ENCODE peak calls at places on chromosomes 4 and X, in seven cellular contexts. R is heart right ventricle, H is dorsolateral prefrontal cortex, V is lower leg skin, M is BJ, D is nephron progenitor cell, Q is B cell. P is an unnamed sample.

GRCh38 chrX:109873983-109874382 is 128.9 kb upstream of the TMEM164 start:
- DNase-seq in R (no peak), H (no peak), V (no peak), M (no peak), D (no peak), Q (no peak), P (no peak)

GRCh38 chrX:15114865-15115566 is 154.9 kb downstream of the ASB9 start:
- DNase-seq in R (no peak), H (no peak), V (no peak), M (no peak), D (no peak), Q (no peak), P (peak)

GRCh38 chr4:119629142-119629471 is 503 bp upstream of the PDE5A start:
- DNase-seq in R (no peak), H (no peak), V (no peak), M (no peak), D (no peak), Q (no peak), P (no peak)

GRCh38 chr4:53688186-53688790 is 97.0 kb upstream of the LNX1 start:
- DNase-seq in R (no peak), H (no peak), V (no peak), M (peak), D (no peak), Q (no peak), P (no peak)

GRCh38 chrX:111169141-111169540 is 73.2 kb downstream of the PAK3 start:
- DNase-seq in R (no peak), H (no peak), V (no peak), M (no peak), D (no peak), Q (no peak), P (no peak)

GRCh38 chr4:147927377-147928137 is 195.7 kb downstream of the ARHGAP10 start:
- DNase-seq in R (peak), H (no peak), V (no peak), M (no peak), D (no peak), Q (no peak), P (no peak)

GRCh38 chrX:20680998-20681397 is 414.3 kb upstream of the RPS6KA3 start:
- DNase-seq in R (no peak), H (no peak), V (no peak), M (no peak), D (no peak), Q (no peak), P (no peak)

GRCh38 chrX:132622130-132622529 is 133.3 kb upstream of the MBNL3 start:
- DNase-seq in R (no peak), H (no peak), V (no peak), M (no peak), D (no peak), Q (no peak), P (no peak)

GRCh38 chr4:110480031-110480549 is 4.1 kb downstream of the ENPEP start:
- DNase-seq in R (no peak), H (no peak), V (no peak), M (peak), D (no peak), Q (no peak), P (no peak)

GRCh38 chrX:134246282-134246681 is 9.3 kb downstream of the CCDC160 start:
- DNase-seq in R (no peak), H (no peak), V (no peak), M (no peak), D (no peak), Q (no peak), P (no peak)

GRCh38 chr4:115824630-115825029 is 711.2 kb upstream of the NDST4 start:
- DNase-seq in R (no peak), H (no peak), V (no peak), M (no peak), D (no peak), Q (no peak), P (no peak)

GRCh38 chr4:150010525-150011126 is 67.6 kb upstream of the DCLK2 start:
- DNase-seq in R (no peak), H (peak), V (no peak), M (no peak), D (peak), Q (peak), P (no peak)
- TF ChIP-seq CTCF in R (peak), H (peak), V (no peak), M (peak), D (peak), Q (peak), P (peak)

DNA sequence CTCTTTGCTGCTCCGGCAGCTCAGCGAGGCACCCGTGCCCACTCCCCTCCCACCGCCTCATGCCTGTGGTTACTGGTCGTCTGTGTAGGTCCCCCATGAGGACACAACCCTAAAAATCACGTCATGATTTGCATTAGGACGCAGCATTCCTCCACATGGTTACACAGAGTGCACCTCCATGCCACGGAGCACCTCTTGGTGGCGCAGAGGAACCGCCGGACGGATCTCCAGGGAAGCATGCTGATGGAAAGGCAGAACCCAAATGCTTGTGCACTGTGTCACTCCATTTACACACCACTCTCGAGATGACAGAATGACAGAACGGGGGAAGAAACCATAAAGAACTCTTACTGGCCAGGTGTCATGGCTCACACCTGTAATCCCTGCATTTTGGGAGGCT is 22.4 kb downstream of the FAM53A start:
- DNase-seq in R (no peak), H (no peak), V (no peak), M (no peak), D (no peak), Q (no peak), P (no peak)
- TF ChIP-seq CTCF in R (no peak), H (no peak), V (no peak), M (no peak), D (no peak), Q (no peak), P (no peak)

GRCh38 chrX:44043496-44043895 is 70.3 kb upstream of the NDP start:
- DNase-seq in R (no peak), H (no peak), V (no peak), M (no peak), D (no peak), Q (no peak), P (no peak)

GRCh38 chrX:44042124-44042523 is 68.9 kb upstream of the NDP start:
- DNase-seq in R (no peak), H (no peak), V (no peak), M (no peak), D (no peak), Q (no peak), P (no peak)

GRCh38 chrX:44042731-44043130 is 69.5 kb upstream of the NDP start:
- DNase-seq in R (no peak), H (no peak), V (no peak), M (no peak), D (no peak), Q (no peak), P (no peak)

GRCh38 chrX:44036336-44036735 is 63.1 kb upstream of the NDP start:
- DNase-seq in R (no peak), H (no peak), V (no peak), M (no peak), D (no peak), Q (no peak), P (no peak)

GRCh38 chrX:44039556-44039955 is 66.4 kb upstream of the NDP start:
- DNase-seq in R (no peak), H (no peak), V (no peak), M (no peak), D (no peak), Q (no peak), P (no peak)
- TF ChIP-seq CTCF in R (no peak), H (no peak), V (no peak), M (no peak), D (no peak), Q (no peak), P (no peak)

DNA sequence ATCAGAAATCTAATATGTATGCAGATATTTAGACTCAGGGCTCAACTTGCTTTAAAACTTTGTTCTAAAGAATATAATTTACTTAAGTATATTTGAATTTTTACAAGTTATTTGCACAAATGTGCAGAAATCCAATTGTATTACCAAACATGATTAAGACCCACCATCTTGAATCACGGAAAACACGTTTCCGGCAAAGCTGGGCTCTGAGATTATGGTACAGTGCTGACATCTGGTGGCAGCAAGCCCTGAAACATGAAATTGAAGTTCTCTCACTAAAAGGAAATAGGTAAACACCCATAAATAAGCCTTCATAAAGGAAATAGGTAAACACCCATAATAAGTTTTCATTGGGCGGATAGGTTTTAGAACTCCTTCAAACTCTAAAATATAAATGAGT is 98.3 kb upstream of the MAOA start:
- DNase-seq in R (peak), H (peak), V (no peak), M (no peak), D (peak), Q (peak), P (peak)
- TF ChIP-seq CTCF in R (peak), H (peak), V (no peak), M (peak), D (peak), Q (peak), P (peak)

GRCh38 chr4:168688584-168688983 is 191.7 kb downstream of the PALLD start:
- DNase-seq in R (no peak), H (no peak), V (no peak), M (no peak), D (no peak), Q (no peak), P (no peak)

GRCh38 chr4:168691621-168692376 is 194.9 kb downstream of the PALLD start:
- DNase-seq in R (no peak), H (no peak), V (no peak), M (no peak), D (no peak), Q (no peak), P (no peak)

GRCh38 chr4:168693750-168694470 is 197.1 kb downstream of the PALLD start:
- DNase-seq in R (no peak), H (no peak), V (no peak), M (no peak), D (no peak), Q (no peak), P (no peak)

GRCh38 chr4:168690199-168690598 is 193.3 kb downstream of the PALLD start:
- DNase-seq in R (no peak), H (no peak), V (no peak), M (no peak), D (no peak), Q (no peak), P (no peak)

DNA sequence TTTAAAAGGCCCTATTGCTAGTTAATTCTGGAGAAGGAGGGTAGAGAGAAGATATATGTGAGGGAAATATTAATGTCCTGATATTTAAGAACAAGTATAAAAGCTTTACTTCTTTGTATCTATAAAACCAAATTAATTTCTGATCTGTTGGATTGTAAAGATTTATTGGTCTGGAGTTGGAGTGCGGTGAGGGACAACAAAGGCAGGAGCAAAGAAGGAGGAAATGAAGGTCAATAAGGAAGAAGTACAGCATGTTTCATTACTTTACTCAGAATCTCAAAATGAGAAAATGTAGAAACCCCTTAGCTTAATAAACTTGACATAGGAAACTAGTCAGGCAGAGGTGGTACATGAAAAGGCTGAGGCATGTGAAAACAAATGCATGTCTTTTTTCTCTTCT is 192.9 kb downstream of the PALLD start:
- DNase-seq in R (no peak), H (no peak), V (no peak), M (no peak), D (no peak), Q (no peak), P (no peak)
- TF ChIP-seq CTCF in R (no peak), H (no peak), V (no peak), M (no peak), D (no peak), Q (no peak), P (no peak)

P was measured in glutamatergic neuron.